ENCODE peak calls at places on chromosomes 2 and 18, in four cellular contexts. D is tibial nerve; Z is CD4-positive, alpha-beta memory T cell; L is foreskin fibroblast. B is an unnamed sample.

GRCh38 chr2:27216416-27217137 is 592 bp upstream of the CAD start:
- DNase-seq in D (no peak), Z (no peak), L (no peak), B (no peak)

GRCh38 chr18:49332679-49333078 is 127.8 kb downstream of the DYM start:
- DNase-seq in D (no peak), Z (no peak), L (no peak), B (no peak)

GRCh38 chr2:7672027-7672684 is 754.9 kb downstream of the RNF144A start:
- DNase-seq in D (no peak), Z (peak), L (peak), B (no peak)

GRCh38 chr2:189570565-189570964 is 10.0 kb downstream of the SLC40A1 start:
- DNase-seq in D (no peak), Z (no peak), L (peak), B (no peak)

GRCh38 chr2:234138836-234139235 is 88.3 kb downstream of the SPP2 start:
- DNase-seq in D (no peak), Z (no peak), L (no peak), B (no peak)

GRCh38 chr2:29495536-29495935 is 380.3 kb downstream of the CLIP4 start:
- DNase-seq in D (no peak), Z (no peak), L (no peak), B (no peak)

GRCh38 chr2:27154990-27155615 is 6.3 kb downstream of the TCF23 start:
- DNase-seq in D (no peak), Z (no peak), L (no peak), B (no peak)

GRCh38 chr2:68715353-68716041 is 19.1 kb upstream of the ARHGAP25 start:
- DNase-seq in D (peak), Z (peak), L (peak), B (peak)

GRCh38 chr18:45728341-45729010 is 4.5 kb downstream of the SLC14A1 start:
- DNase-seq in D (no peak), Z (no peak), L (peak), B (no peak)

GRCh38 chr2:104756119-104756518 is 97.8 kb upstream of the POU3F3 start:
- DNase-seq in D (no peak), Z (no peak), L (no peak), B (no peak)

GRCh38 chr2:177535968-177536514 is 143.5 kb downstream of the AGPS start:
- DNase-seq in D (no peak), Z (no peak), L (no peak), B (no peak)

GRCh38 chr18:74899554-74899953 is 301.9 kb downstream of the ZNF407 start:
- DNase-seq in D (no peak), Z (no peak), L (no peak), B (no peak)

GRCh38 chr18:23689616-23690504 is 607 bp downstream of the LAMA3 start:
- DNase-seq in D (no peak), Z (no peak), L (peak), B (no peak)

GRCh38 chr2:149466635-149467034 is 120.9 kb downstream of the MMADHC start:
- DNase-seq in D (no peak), Z (no peak), L (peak), B (no peak)

GRCh38 chr2:182594286-182594685 is 121.8 kb upstream of the DNAJC10 start:
- DNase-seq in D (no peak), Z (no peak), L (peak), B (no peak)

GRCh38 chr18:11506871-11507270 is 102.5 kb upstream of the SLC35G4 start:
- DNase-seq in D (no peak), Z (no peak), L (no peak), B (no peak)

GRCh38 chr2:171652411-171652775 is 34.9 kb upstream of the DYNC1I2 start:
- DNase-seq in D (no peak), Z (no peak), L (peak), B (no peak)

GRCh38 chr18:55124078-55124477 is 164.8 kb upstream of the CCDC68 start:
- DNase-seq in D (no peak), Z (no peak), L (peak), B (no peak)

GRCh38 chr2:119264781-119265692 is 41.4 kb downstream of the STEAP3 start:
- DNase-seq in D (no peak), Z (no peak), L (peak), B (peak)

GRCh38 chr2:24620936-24621335 is 129.9 kb downstream of the NCOA1 start:
- DNase-seq in D (no peak), Z (no peak), L (no peak), B (no peak)

GRCh38 chr2:160411167-160411566 is 82.4 kb downstream of the RBMS1 start:
- DNase-seq in D (no peak), Z (no peak), L (peak), B (no peak)

GRCh38 chr2:203394519-203395227 is 66.5 kb downstream of the ABI2 start:
- DNase-seq in D (no peak), Z (no peak), L (no peak), B (no peak)

GRCh38 chr2:150466770-150467640 is 20.5 kb downstream of the RND3 start:
- DNase-seq in D (no peak), Z (no peak), L (peak), B (peak)

GRCh38 chr2:83640506-83640905 is 818.6 kb downstream of the SUCLG1 start:
- DNase-seq in D (no peak), Z (no peak), L (no peak), B (no peak)

GRCh38 chr2:235116885-235117492 is 165.2 kb downstream of the SH3BP4 start:
- DNase-seq in D (no peak), Z (peak), L (peak), B (peak)

GRCh38 chr2:229714736-229715541 is 584 bp upstream of the DNER start:
- DNase-seq in D (peak), Z (peak), L (peak), B (peak)

GRCh38 chr2:118855451-118856279 is 8.2 kb upstream of the EN1 start:
- DNase-seq in D (peak), Z (peak), L (peak), B (peak)

GRCh38 chr2:239025081-239025801 is 177.4 kb downstream of the TWIST2 start:
- DNase-seq in D (no peak), Z (no peak), L (peak), B (no peak)

GRCh38 chr2:118148133-118148532 is 59.9 kb downstream of the INSIG2 start:
- DNase-seq in D (no peak), Z (no peak), L (no peak), B (no peak)

GRCh38 chr2:53088062-53088461 is 679.5 kb upstream of the CHAC2 start:
- DNase-seq in D (no peak), Z (no peak), L (no peak), B (no peak)

GRCh38 chr2:172270278-172271079 is 156.9 kb upstream of the ITGA6 start:
- DNase-seq in D (no peak), Z (peak), L (no peak), B (no peak)

GRCh38 chr2:11174222-11174621 is 19.0 kb downstream of the SLC66A3 start:
- DNase-seq in D (no peak), Z (no peak), L (no peak), B (no peak)

GRCh38 chr2:46365913-46366674 is 68.9 kb downstream of the EPAS1 start:
- DNase-seq in D (no peak), Z (no peak), L (peak), B (no peak)

GRCh38 chr2:29159125-29159524 is 43.9 kb downstream of the CLIP4 start:
- DNase-seq in D (no peak), Z (no peak), L (no peak), B (no peak)

GRCh38 chr18:48022531-48023330 is 92.3 kb upstream of the SMAD2 start:
- DNase-seq in D (no peak), Z (peak), L (peak), B (peak)